ENCODE peak calls at places on chromosomes 11 and 22, in nine cellular contexts. B is HCT116, F is MM.1S, Y is uterus, C is BJ, R is astrocyte of the spinal cord, S is psoas muscle, T is endodermal cell, K is mesothelial cell of epicardium. J is an unnamed sample.

GRCh38 chr11:80841716-80842115 is 1400.9 kb upstream of the TENM4 start:
- DNase-seq in T (no peak), Y (no peak), R (no peak), B (no peak), F (no peak), K (no peak), S (no peak), C (no peak), J (no peak)

GRCh38 chr11:67271548-67272284 is 5.4 kb downstream of the GRK2 start:
- DNase-seq in S (peak; percentile 71), F (no peak), Y (no peak), T (no peak), C (no peak), B (no peak), K (no peak), R (no peak), J (peak; percentile 69)

GRCh38 chr22:20866716-20867115 is 7.9 kb downstream of the SNAP29 start:
- DNase-seq in T (no peak), F (peak; percentile 9), R (no peak), Y (no peak), B (no peak), S (no peak), K (no peak), C (no peak), J (no peak)

GRCh38 chr11:91804057-91804456 is 420.6 kb upstream of the FAT3 start:
- DNase-seq in T (peak; percentile 80), Y (no peak), S (no peak), F (no peak), K (no peak), R (peak; percentile 25), B (no peak), C (no peak), J (no peak)

GRCh38 chr11:122494171-122494570 is 161.4 kb upstream of the UBASH3B start:
- DNase-seq in C (peak; percentile 65), R (no peak), S (no peak), Y (no peak), F (no peak), B (no peak), K (no peak), T (no peak), J (no peak)

GRCh38 chr11:11010624-11011127 is 152.8 kb upstream of the ZBED5 start:
- DNase-seq in R (peak; percentile 4), B (peak; percentile 45), S (peak; percentile 54), K (no peak), T (peak; percentile 87), C (no peak), Y (peak; percentile 18), F (no peak), J (peak; percentile 7)

GRCh38 chr11:117610901-117611300 is 186.1 kb downstream of the DSCAML1 start:
- DNase-seq in R (peak; percentile 8), T (no peak), Y (no peak), S (no peak), F (no peak), C (no peak), B (no peak), K (no peak), J (no peak)

GRCh38 chr11:370087-370941 is 1.0 kb downstream of the B4GALNT4 start:
- DNase-seq in F (no peak), T (peak; percentile 85), K (no peak), C (no peak), S (peak; percentile 29), Y (no peak), R (no peak), B (no peak), J (no peak)

GRCh38 chr11:1218788-1219445 is 3.9 kb upstream of the MUC5B start:
- DNase-seq in R (no peak), K (no peak), S (no peak), C (no peak), B (no peak), Y (no peak), T (peak; percentile 39), F (no peak), J (no peak)

GRCh38 chr11:72940417-72940816 is 126.2 kb downstream of the ATG16L2 start:
- DNase-seq in S (no peak), B (no peak), R (no peak), C (no peak), F (no peak), K (no peak), Y (no peak), T (no peak), J (no peak)

GRCh38 chr11:13313005-13313819 is 35.6 kb downstream of the BMAL1 start:
- DNase-seq in R (no peak), F (no peak), C (no peak), Y (no peak), K (no peak), S (no peak), B (no peak), T (no peak), J (no peak)

GRCh38 chr11:70306586-70307033 is 36.1 kb downstream of the PPFIA1 start:
- DNase-seq in K (no peak), B (no peak), F (no peak), C (no peak), T (no peak), S (no peak), R (no peak), Y (no peak), J (no peak)

GRCh38 chr11:77401486-77402217 is 72.2 kb downstream of the PAK1 start:
- DNase-seq in T (no peak), Y (no peak), F (no peak), S (no peak), R (no peak), C (no peak), B (no peak), K (no peak), J (no peak)

GRCh38 chr11:68214173-68215086 is 1.3 kb upstream of the KMT5B start:
- DNase-seq in F (no peak), R (no peak), S (peak; percentile 59), B (no peak), C (no peak), Y (no peak), K (no peak), T (peak; percentile 75), J (no peak)

GRCh38 chr11:61830318-61831105 is 2.4 kb downstream of the FADS2 start:
- DNase-seq in T (no peak), S (no peak), K (no peak), C (no peak), R (no peak), F (no peak), Y (peak; percentile 66), B (no peak), J (no peak)
- TF ChIP-seq CTCF in T (no peak), S (no peak), K (no peak), C (no peak), R (no peak), F (no peak), Y (no peak), B (no peak), J (no peak)

DNA sequence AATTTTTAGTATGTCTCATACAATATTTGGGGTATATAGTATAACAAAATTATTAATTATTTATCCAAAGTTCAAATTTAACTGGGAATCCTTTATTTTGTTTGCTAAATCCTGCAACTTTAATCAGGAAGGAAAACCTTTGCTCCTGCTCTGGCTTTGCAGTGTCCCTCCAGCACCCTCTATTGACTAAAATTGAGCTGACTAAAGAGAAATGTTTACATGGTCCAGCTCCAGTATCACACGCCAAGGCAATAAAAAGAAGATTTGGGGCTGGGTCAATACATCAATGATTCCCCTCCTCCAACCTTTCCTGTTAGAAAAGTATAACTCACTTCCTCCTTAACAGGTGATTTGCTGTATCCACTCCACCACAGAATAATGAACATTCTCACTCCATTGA is 153.0 kb upstream of the LRRC4C start:
- DNase-seq in S (no peak), B (no peak), R (peak; percentile 3), K (no peak), T (no peak), Y (no peak), C (no peak), F (no peak), J (peak; percentile 2)
- TF ChIP-seq CTCF in S (no peak), B (no peak), R (peak; percentile 17), K (no peak), T (peak; percentile 69), Y (no peak), C (no peak), F (peak; percentile 25), J (peak; percentile 33)

DNA sequence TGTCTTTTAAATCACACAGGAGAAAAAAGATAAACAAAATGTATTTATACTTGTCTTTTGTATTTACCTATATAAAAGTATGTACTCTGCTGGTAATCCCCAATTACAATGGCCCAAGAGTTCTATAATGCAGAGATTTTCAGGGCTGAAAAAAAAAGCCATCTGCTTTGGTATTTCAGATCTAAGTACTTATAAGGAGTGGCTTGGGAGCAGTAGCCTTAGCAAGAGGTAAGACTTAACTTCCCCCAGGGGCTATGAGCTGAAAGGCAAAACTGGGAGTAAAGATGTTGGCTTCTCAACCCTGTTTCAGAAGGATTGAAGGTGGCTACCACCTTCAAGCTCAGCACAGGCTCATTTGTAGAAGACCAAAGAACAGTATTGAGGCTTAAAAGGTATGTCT is 35.3 kb upstream of the EP300 start:
- DNase-seq in C (no peak), T (no peak), R (no peak), K (no peak), B (no peak), F (no peak), Y (no peak), S (no peak), J (no peak)
- TF ChIP-seq CTCF in C (no peak), T (no peak), R (no peak), K (no peak), B (no peak), F (no peak), Y (no peak), S (no peak), J (no peak)

DNA sequence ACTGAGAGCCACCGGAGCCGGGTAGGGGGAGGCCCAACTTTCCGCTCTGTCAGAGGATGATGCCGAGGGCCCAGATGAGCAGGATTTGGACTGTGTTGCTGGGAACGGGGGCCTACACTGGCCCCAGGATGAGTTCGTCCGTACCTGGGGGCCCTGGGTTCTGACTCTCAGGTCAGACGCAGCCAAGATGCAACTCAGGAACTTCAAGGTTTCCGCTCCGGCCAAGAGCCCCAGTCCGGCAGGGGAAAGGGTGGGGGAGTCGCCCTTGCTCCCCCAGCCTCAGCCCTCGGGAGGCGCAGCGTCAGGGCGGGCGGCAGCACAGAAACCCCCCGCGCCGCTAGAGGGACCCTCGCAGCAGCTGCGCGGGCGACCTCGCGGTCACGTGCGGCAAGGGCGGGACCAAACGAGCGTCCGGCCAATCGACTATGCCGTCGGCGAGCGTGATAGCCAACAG is 241 bp upstream of the ARL2 start:
- DNase-seq in C (no peak), F (peak; percentile 91), R (peak; percentile 90), T (peak; percentile 97), K (peak; percentile 86), Y (peak; percentile 93), B (peak; percentile 80), S (peak; percentile 96), J (peak; percentile 96)
- TF ChIP-seq CTCF in C (peak; percentile 40), F (no peak), R (no peak), T (peak; percentile 71), K (peak; percentile 70), Y (no peak), B (peak; percentile 87), S (no peak), J (peak; percentile 27)

GRCh38 chr11:131154329-131154728 is 216.1 kb upstream of the NTM start:
- DNase-seq in Y (no peak), C (no peak), F (no peak), R (no peak), T (peak; percentile 71), K (no peak), B (no peak), S (no peak), J (no peak)
- TF ChIP-seq CTCF in Y (no peak), C (no peak), F (no peak), R (no peak), T (no peak), K (no peak), B (no peak), S (no peak), J (no peak)

GRCh38 chr11:123741159-123741951 is at the start of gene ZNF202:
- DNase-seq in C (peak; percentile 18), F (peak; percentile 92), S (peak; percentile 96), T (peak; percentile 95), R (peak; percentile 90), K (peak; percentile 75), Y (peak; percentile 91), B (peak; percentile 69), J (peak; percentile 93)
- TF ChIP-seq CTCF in C (peak; percentile 21), F (no peak), S (peak; percentile 11), T (peak; percentile 68), R (peak; percentile 13), K (peak; percentile 35), Y (no peak), B (no peak), J (no peak)